ENCODE peak calls at places on chromosomes 3 and 15, in seven cellular contexts. E, N, G, P, D, K and J are unnamed samples.

GRCh38 chr3:147008886-147009285 is 397.5 kb downstream of the ZIC4 start:
- DNase-seq in E (no peak), P (no peak), N (no peak), K (no peak), G (no peak), D (no peak), J (no peak)

GRCh38 chr3:13135251-13135810 is 62.1 kb upstream of the IQSEC1 start:
- DNase-seq in P (no peak), D (no peak), E (no peak), K (no peak), N (no peak), G (no peak), J (peak; percentile 18)

GRCh38 chr15:40891810-40892448 is 2.3 kb upstream of the VPS18 start:
- DNase-seq in N (no peak), G (peak; percentile 50), P (peak; percentile 54), E (peak; percentile 49), D (no peak), K (peak; percentile 58), J (peak; percentile 63)

GRCh38 chr3:16514799-16515353 is 1.4 kb upstream of the RFTN1 start:
- DNase-seq in P (no peak), G (no peak), K (no peak), N (no peak), D (no peak), E (no peak), J (no peak)

GRCh38 chr3:65672876-65673815 is 365.6 kb downstream of the MAGI1 start:
- DNase-seq in G (peak; percentile 54), E (peak; percentile 57), N (peak; percentile 48), K (peak; percentile 46), D (peak; percentile 29), P (peak; percentile 64), J (peak; percentile 50)

GRCh38 chr15:44034334-44034733 is 160.7 kb downstream of the FRMD5 start:
- DNase-seq in G (no peak), K (no peak), N (no peak), D (no peak), E (no peak), P (no peak), J (no peak)

GRCh38 chr15:100204771-100205170 is 137.0 kb downstream of the ADAMTS17 start:
- DNase-seq in D (no peak), G (peak; percentile 30), N (no peak), K (no peak), E (no peak), P (no peak), J (no peak)

GRCh38 chr3:116709479-116709878 is at the start of gene TUSC7:
- DNase-seq in E (no peak), K (no peak), G (no peak), N (no peak), P (no peak), D (no peak), J (no peak)

GRCh38 chr3:119759962-119760361 is 21.9 kb upstream of the NR1I2 start:
- DNase-seq in D (no peak), G (no peak), K (no peak), E (no peak), P (no peak), N (no peak), J (no peak)

GRCh38 chr3:136277634-136278033 is 27.5 kb downstream of the PCCB start:
- DNase-seq in N (no peak), E (no peak), P (peak; percentile 75), K (no peak), D (peak; percentile 46), G (peak; percentile 82), J (peak; percentile 91)

GRCh38 chr3:129936757-129937156 is 37.8 kb upstream of the TRH start:
- DNase-seq in D (no peak), N (peak; percentile 60), G (peak; percentile 48), E (peak; percentile 28), K (peak; percentile 18), P (no peak), J (no peak)

GRCh38 chr15:68372291-68372811 is 59.6 kb downstream of the ITGA11 start:
- DNase-seq in N (no peak), K (no peak), P (peak; percentile 75), G (no peak), D (no peak), E (no peak), J (peak; percentile 80)

GRCh38 chr3:28743843-28744242 is 395.2 kb upstream of the AZI2 start:
- DNase-seq in G (no peak), P (no peak), N (no peak), D (no peak), E (no peak), K (peak; percentile 40), J (no peak)

GRCh38 chr3:25594007-25594502 is 70.7 kb downstream of the TOP2B start:
- DNase-seq in G (peak; percentile 12), K (peak; percentile 86), E (peak; percentile 88), N (peak; percentile 52), P (peak; percentile 86), D (no peak), J (no peak)

GRCh38 chr15:72195101-72195511 is 2.5 kb downstream of the GRAMD2A start:
- DNase-seq in G (peak; percentile 98), E (no peak), P (peak; percentile 59), K (no peak), D (no peak), N (no peak), J (no peak)

GRCh38 chr3:175329373-175329772 is 470.2 kb downstream of the NAALADL2 start:
- DNase-seq in G (no peak), K (no peak), P (no peak), N (no peak), E (no peak), D (no peak), J (no peak)

GRCh38 chr3:140922634-140923033 is 19.0 kb upstream of the SLC25A36 start:
- DNase-seq in D (no peak), P (peak; percentile 50), G (no peak), N (no peak), K (peak; percentile 44), E (peak; percentile 49), J (no peak)

GRCh38 chr3:1294566-1294965 is 201.7 kb downstream of the CNTN6 start:
- DNase-seq in K (peak; percentile 15), D (no peak), N (no peak), E (no peak), P (peak; percentile 42), G (no peak), J (no peak)

GRCh38 chr3:1292571-1292970 is 199.7 kb downstream of the CNTN6 start:
- DNase-seq in P (no peak), E (no peak), K (no peak), G (no peak), N (no peak), D (no peak), J (no peak)
- H2AK5ac ChIP-seq in P (no peak overlapping the region), E (no peak overlapping the region), K (no peak overlapping the region), G (no peak overlapping the region), N (no peak overlapping the region), D (no peak overlapping the region), J (no peak overlapping the region)

GRCh38 chr3:114462750-114463149 is 168.9 kb downstream of the TIGIT start:
- DNase-seq in P (no peak), G (no peak), K (no peak), D (no peak), N (no peak), E (no peak), J (no peak)
- H2AK5ac ChIP-seq in P (no peak overlapping the region), G (no peak overlapping the region), K (no peak overlapping the region), D (no peak overlapping the region), N (no peak overlapping the region), E (no peak overlapping the region), J (no peak overlapping the region)

GRCh38 chr15:98900382-98900781 is 107.2 kb downstream of the PGPEP1L start:
- DNase-seq in P (peak; percentile 64), G (peak; percentile 21), N (no peak), E (peak; percentile 70), D (no peak), K (peak; percentile 71), J (no peak)
- H2AK5ac ChIP-seq in P (no peak overlapping the region), G (no peak overlapping the region), N (no peak overlapping the region), E (peak overlapping the region; percentile 45), D (no peak overlapping the region), K (no peak overlapping the region), J (no peak overlapping the region)

GRCh38 chr15:82833283-82833682 is 23.9 kb downstream of the WHAMM start:
- DNase-seq in E (no peak), N (no peak), P (no peak), G (no peak), D (no peak), K (no peak), J (no peak)
- H2AK5ac ChIP-seq in E (peak overlapping the region; percentile 77), N (no peak overlapping the region), P (no peak overlapping the region), G (no peak overlapping the region), D (no peak overlapping the region), K (no peak overlapping the region), J (no peak overlapping the region)